ENCODE peak calls at places on chromosomes 11 and 22, in six cellular contexts. One of them, this sample, is unnamed.

GRCh38 chr11:115244758-115245157 is 259.5 kb downstream of the CADM1 start:
- DNase-seq in A172: no peak
- DNase-seq in NAMALWA: no peak
- DNase-seq in stimulated activated CD4-positive, alpha-beta T cell treated with anti-CD3 and anti-CD28 coated beads, Interleukin-12 subunit alpha, Interleukin-12 subunit beta, amount 100 ng/mL, for 4 hours: no peak
- DNase-seq in dermis blood vessel endothelial cell: no peak
- DNase-seq in T-helper 1 cell: no peak
- DNase-seq in this sample: no peak

GRCh38 chr11:57903441-57904123 is 120.1 kb upstream of the OR9Q1 start:
- DNase-seq in A172: peak; percentile 68
- DNase-seq in NAMALWA: no peak
- DNase-seq in stimulated activated CD4-positive, alpha-beta T cell treated with anti-CD3 and anti-CD28 coated beads, Interleukin-12 subunit alpha, Interleukin-12 subunit beta, amount 100 ng/mL, for 4 hours: peak; percentile 4
- DNase-seq in dermis blood vessel endothelial cell: peak; percentile 1
- DNase-seq in T-helper 1 cell: no peak
- DNase-seq in this sample: no peak

GRCh38 chr22:45102896-45103420 is 60.8 kb upstream of the NUP50 start:
- DNase-seq in A172: no peak
- DNase-seq in NAMALWA: no peak
- DNase-seq in stimulated activated CD4-positive, alpha-beta T cell treated with anti-CD3 and anti-CD28 coated beads, Interleukin-12 subunit alpha, Interleukin-12 subunit beta, amount 100 ng/mL, for 4 hours: no peak
- DNase-seq in dermis blood vessel endothelial cell: no peak
- DNase-seq in T-helper 1 cell: no peak
- DNase-seq in this sample: no peak

GRCh38 chr22:46110215-46110614 is 40.1 kb upstream of the PPARA start:
- DNase-seq in A172: no peak
- DNase-seq in NAMALWA: no peak
- DNase-seq in stimulated activated CD4-positive, alpha-beta T cell treated with anti-CD3 and anti-CD28 coated beads, Interleukin-12 subunit alpha, Interleukin-12 subunit beta, amount 100 ng/mL, for 4 hours: no peak
- DNase-seq in dermis blood vessel endothelial cell: no peak
- DNase-seq in T-helper 1 cell: no peak
- DNase-seq in this sample: no peak

GRCh38 chr11:78961186-78961782 is 386.6 kb upstream of the NARS2 start:
- DNase-seq in A172: no peak
- DNase-seq in NAMALWA: no peak
- DNase-seq in stimulated activated CD4-positive, alpha-beta T cell treated with anti-CD3 and anti-CD28 coated beads, Interleukin-12 subunit alpha, Interleukin-12 subunit beta, amount 100 ng/mL, for 4 hours: no peak
- DNase-seq in dermis blood vessel endothelial cell: peak; percentile 27
- DNase-seq in T-helper 1 cell: no peak
- DNase-seq in this sample: peak; percentile 3

GRCh38 chr11:64090811-64091516 is 55.2 kb downstream of the FLRT1 start:
- DNase-seq in A172: no peak
- DNase-seq in NAMALWA: no peak
- DNase-seq in stimulated activated CD4-positive, alpha-beta T cell treated with anti-CD3 and anti-CD28 coated beads, Interleukin-12 subunit alpha, Interleukin-12 subunit beta, amount 100 ng/mL, for 4 hours: no peak
- DNase-seq in dermis blood vessel endothelial cell: no peak
- DNase-seq in T-helper 1 cell: no peak
- DNase-seq in this sample: no peak

GRCh38 chr22:48840112-48840949 is 987.3 kb downstream of the BRD1 start:
- DNase-seq in A172: no peak
- DNase-seq in NAMALWA: no peak
- DNase-seq in stimulated activated CD4-positive, alpha-beta T cell treated with anti-CD3 and anti-CD28 coated beads, Interleukin-12 subunit alpha, Interleukin-12 subunit beta, amount 100 ng/mL, for 4 hours: no peak
- DNase-seq in dermis blood vessel endothelial cell: no peak
- DNase-seq in T-helper 1 cell: peak; percentile 1
- DNase-seq in this sample: no peak

GRCh38 chr11:12137938-12138731 is 27.7 kb downstream of the MICAL2 start:
- DNase-seq in A172: peak; percentile 96
- DNase-seq in NAMALWA: no peak
- DNase-seq in stimulated activated CD4-positive, alpha-beta T cell treated with anti-CD3 and anti-CD28 coated beads, Interleukin-12 subunit alpha, Interleukin-12 subunit beta, amount 100 ng/mL, for 4 hours: no peak
- DNase-seq in dermis blood vessel endothelial cell: peak; percentile 84
- DNase-seq in T-helper 1 cell: no peak
- DNase-seq in this sample: no peak

GRCh38 chr11:128420943-128421342 is 166.4 kb downstream of the ETS1 start:
- DNase-seq in A172: peak; percentile 21
- DNase-seq in NAMALWA: no peak
- DNase-seq in stimulated activated CD4-positive, alpha-beta T cell treated with anti-CD3 and anti-CD28 coated beads, Interleukin-12 subunit alpha, Interleukin-12 subunit beta, amount 100 ng/mL, for 4 hours: no peak
- DNase-seq in dermis blood vessel endothelial cell: no peak
- DNase-seq in T-helper 1 cell: no peak
- DNase-seq in this sample: no peak

GRCh38 chr11:832529-833113 is at the start of gene CD151:
- DNase-seq in A172: peak; percentile 62
- DNase-seq in NAMALWA: peak; percentile 61
- DNase-seq in stimulated activated CD4-positive, alpha-beta T cell treated with anti-CD3 and anti-CD28 coated beads, Interleukin-12 subunit alpha, Interleukin-12 subunit beta, amount 100 ng/mL, for 4 hours: peak; percentile 57
- DNase-seq in dermis blood vessel endothelial cell: peak; percentile 69
- DNase-seq in T-helper 1 cell: no peak
- DNase-seq in this sample: no peak

GRCh38 chr11:75465701-75466531 is 32.9 kb upstream of the KLHL35 start:
- DNase-seq in A172: peak; percentile 31
- DNase-seq in NAMALWA: no peak
- DNase-seq in stimulated activated CD4-positive, alpha-beta T cell treated with anti-CD3 and anti-CD28 coated beads, Interleukin-12 subunit alpha, Interleukin-12 subunit beta, amount 100 ng/mL, for 4 hours: no peak
- DNase-seq in dermis blood vessel endothelial cell: peak; percentile 80
- DNase-seq in T-helper 1 cell: no peak
- DNase-seq in this sample: peak; percentile 58

GRCh38 chr11:64419818-64420485 is 61.0 kb downstream of the RPS6KA4 start:
- DNase-seq in A172: no peak
- DNase-seq in NAMALWA: no peak
- DNase-seq in stimulated activated CD4-positive, alpha-beta T cell treated with anti-CD3 and anti-CD28 coated beads, Interleukin-12 subunit alpha, Interleukin-12 subunit beta, amount 100 ng/mL, for 4 hours: no peak
- DNase-seq in dermis blood vessel endothelial cell: no peak
- DNase-seq in T-helper 1 cell: no peak
- DNase-seq in this sample: no peak

GRCh38 chr11:44928807-44929206 is 21.9 kb downstream of the TP53I11 start:
- DNase-seq in A172: no peak
- DNase-seq in NAMALWA: no peak
- DNase-seq in stimulated activated CD4-positive, alpha-beta T cell treated with anti-CD3 and anti-CD28 coated beads, Interleukin-12 subunit alpha, Interleukin-12 subunit beta, amount 100 ng/mL, for 4 hours: no peak
- DNase-seq in dermis blood vessel endothelial cell: no peak
- DNase-seq in T-helper 1 cell: no peak
- DNase-seq in this sample: no peak

GRCh38 chr22:38834215-38834953 is 9.4 kb downstream of the NPTXR start:
- DNase-seq in A172: no peak
- DNase-seq in NAMALWA: no peak
- DNase-seq in stimulated activated CD4-positive, alpha-beta T cell treated with anti-CD3 and anti-CD28 coated beads, Interleukin-12 subunit alpha, Interleukin-12 subunit beta, amount 100 ng/mL, for 4 hours: no peak
- DNase-seq in dermis blood vessel endothelial cell: no peak
- DNase-seq in T-helper 1 cell: no peak
- DNase-seq in this sample: no peak

GRCh38 chr11:46363455-46363920 is 16.2 kb downstream of the DGKZ start:
- DNase-seq in A172: peak; percentile 96
- DNase-seq in NAMALWA: no peak
- DNase-seq in stimulated activated CD4-positive, alpha-beta T cell treated with anti-CD3 and anti-CD28 coated beads, Interleukin-12 subunit alpha, Interleukin-12 subunit beta, amount 100 ng/mL, for 4 hours: no peak
- DNase-seq in dermis blood vessel endothelial cell: peak; percentile 86
- DNase-seq in T-helper 1 cell: no peak
- DNase-seq in this sample: peak; percentile 93

GRCh38 chr22:39110631-39111561 is 13.9 kb downstream of the APOBEC3H start:
- DNase-seq in A172: no peak
- DNase-seq in NAMALWA: no peak
- DNase-seq in stimulated activated CD4-positive, alpha-beta T cell treated with anti-CD3 and anti-CD28 coated beads, Interleukin-12 subunit alpha, Interleukin-12 subunit beta, amount 100 ng/mL, for 4 hours: no peak
- DNase-seq in dermis blood vessel endothelial cell: no peak
- DNase-seq in T-helper 1 cell: no peak
- DNase-seq in this sample: no peak

GRCh38 chr22:45757068-45757467 is 85.4 kb downstream of the ATXN10 start:
- DNase-seq in A172: no peak
- DNase-seq in NAMALWA: no peak
- DNase-seq in stimulated activated CD4-positive, alpha-beta T cell treated with anti-CD3 and anti-CD28 coated beads, Interleukin-12 subunit alpha, Interleukin-12 subunit beta, amount 100 ng/mL, for 4 hours: no peak
- DNase-seq in dermis blood vessel endothelial cell: no peak
- DNase-seq in T-helper 1 cell: no peak
- DNase-seq in this sample: no peak

GRCh38 chr11:115112779-115113178 is 391.4 kb downstream of the CADM1 start:
- DNase-seq in A172: no peak
- DNase-seq in NAMALWA: no peak
- DNase-seq in stimulated activated CD4-positive, alpha-beta T cell treated with anti-CD3 and anti-CD28 coated beads, Interleukin-12 subunit alpha, Interleukin-12 subunit beta, amount 100 ng/mL, for 4 hours: no peak
- DNase-seq in dermis blood vessel endothelial cell: no peak
- DNase-seq in T-helper 1 cell: no peak
- DNase-seq in this sample: no peak

GRCh38 chr11:65488273-65489058 is 10.4 kb upstream of the MALAT1 start:
- DNase-seq in A172: peak; percentile 68
- DNase-seq in NAMALWA: peak; percentile 65
- DNase-seq in stimulated activated CD4-positive, alpha-beta T cell treated with anti-CD3 and anti-CD28 coated beads, Interleukin-12 subunit alpha, Interleukin-12 subunit beta, amount 100 ng/mL, for 4 hours: no peak
- DNase-seq in dermis blood vessel endothelial cell: peak; percentile 56
- DNase-seq in T-helper 1 cell: no peak
- DNase-seq in this sample: peak; percentile 57

GRCh38 chr11:33701831-33702230 is 1.2 kb upstream of the C11orf91 start:
- DNase-seq in A172: peak; percentile 69
- DNase-seq in NAMALWA: no peak
- DNase-seq in stimulated activated CD4-positive, alpha-beta T cell treated with anti-CD3 and anti-CD28 coated beads, Interleukin-12 subunit alpha, Interleukin-12 subunit beta, amount 100 ng/mL, for 4 hours: no peak
- DNase-seq in dermis blood vessel endothelial cell: peak; percentile 96
- DNase-seq in T-helper 1 cell: no peak
- DNase-seq in this sample: no peak

GRCh38 chr11:65003282-65003681 is 6.5 kb upstream of the BATF2 start:
- DNase-seq in A172: no peak
- DNase-seq in NAMALWA: no peak
- DNase-seq in stimulated activated CD4-positive, alpha-beta T cell treated with anti-CD3 and anti-CD28 coated beads, Interleukin-12 subunit alpha, Interleukin-12 subunit beta, amount 100 ng/mL, for 4 hours: no peak
- DNase-seq in dermis blood vessel endothelial cell: peak; percentile 20
- DNase-seq in T-helper 1 cell: no peak
- DNase-seq in this sample: peak; percentile 7

GRCh38 chr11:803770-804598 is 1.0 kb downstream of the PIDD1 start:
- DNase-seq in A172: no peak
- DNase-seq in NAMALWA: no peak
- DNase-seq in stimulated activated CD4-positive, alpha-beta T cell treated with anti-CD3 and anti-CD28 coated beads, Interleukin-12 subunit alpha, Interleukin-12 subunit beta, amount 100 ng/mL, for 4 hours: no peak
- DNase-seq in dermis blood vessel endothelial cell: no peak
- DNase-seq in T-helper 1 cell: no peak
- DNase-seq in this sample: no peak

GRCh38 chr11:61532136-61533038 is 23.8 kb downstream of the LRRC10B start:
- DNase-seq in A172: peak; percentile 45
- DNase-seq in NAMALWA: peak; percentile 63
- DNase-seq in stimulated activated CD4-positive, alpha-beta T cell treated with anti-CD3 and anti-CD28 coated beads, Interleukin-12 subunit alpha, Interleukin-12 subunit beta, amount 100 ng/mL, for 4 hours: peak; percentile 38
- DNase-seq in dermis blood vessel endothelial cell: peak; percentile 58
- DNase-seq in T-helper 1 cell: no peak
- DNase-seq in this sample: no peak

GRCh38 chr22:39661842-39662676 is 91.5 kb downstream of the CACNA1I start:
- DNase-seq in A172: no peak
- DNase-seq in NAMALWA: no peak
- DNase-seq in stimulated activated CD4-positive, alpha-beta T cell treated with anti-CD3 and anti-CD28 coated beads, Interleukin-12 subunit alpha, Interleukin-12 subunit beta, amount 100 ng/mL, for 4 hours: peak; percentile 70
- DNase-seq in dermis blood vessel endothelial cell: no peak
- DNase-seq in T-helper 1 cell: peak; percentile 80
- DNase-seq in this sample: no peak

GRCh38 chr11:117819096-117820040 is 5.2 kb downstream of the FXYD2 start:
- DNase-seq in A172: peak; percentile 38
- DNase-seq in NAMALWA: peak; percentile 71
- DNase-seq in stimulated activated CD4-positive, alpha-beta T cell treated with anti-CD3 and anti-CD28 coated beads, Interleukin-12 subunit alpha, Interleukin-12 subunit beta, amount 100 ng/mL, for 4 hours: no peak
- DNase-seq in dermis blood vessel endothelial cell: peak; percentile 82
- DNase-seq in T-helper 1 cell: no peak
- DNase-seq in this sample: peak; percentile 72

GRCh38 chr11:67045314-67045713 is 11.3 kb upstream of the RHOD start:
- DNase-seq in A172: peak; percentile 92
- DNase-seq in NAMALWA: no peak
- DNase-seq in stimulated activated CD4-positive, alpha-beta T cell treated with anti-CD3 and anti-CD28 coated beads, Interleukin-12 subunit alpha, Interleukin-12 subunit beta, amount 100 ng/mL, for 4 hours: no peak
- DNase-seq in dermis blood vessel endothelial cell: peak; percentile 57
- DNase-seq in T-helper 1 cell: no peak
- DNase-seq in this sample: no peak

GRCh38 chr11:10407749-10408472 is 47.2 kb upstream of the AMPD3 start:
- DNase-seq in A172: no peak
- DNase-seq in NAMALWA: no peak
- DNase-seq in stimulated activated CD4-positive, alpha-beta T cell treated with anti-CD3 and anti-CD28 coated beads, Interleukin-12 subunit alpha, Interleukin-12 subunit beta, amount 100 ng/mL, for 4 hours: no peak
- DNase-seq in dermis blood vessel endothelial cell: no peak
- DNase-seq in T-helper 1 cell: no peak
- DNase-seq in this sample: no peak

GRCh38 chr11:27218498-27219038 is 144.4 kb downstream of the CCDC34 start:
- DNase-seq in A172: peak; percentile 86
- DNase-seq in NAMALWA: no peak
- DNase-seq in stimulated activated CD4-positive, alpha-beta T cell treated with anti-CD3 and anti-CD28 coated beads, Interleukin-12 subunit alpha, Interleukin-12 subunit beta, amount 100 ng/mL, for 4 hours: no peak
- DNase-seq in dermis blood vessel endothelial cell: no peak
- DNase-seq in T-helper 1 cell: no peak
- DNase-seq in this sample: no peak

GRCh38 chr11:129434641-129435498 is 59.2 kb downstream of the BARX2 start:
- DNase-seq in A172: peak; percentile 32
- DNase-seq in NAMALWA: no peak
- DNase-seq in stimulated activated CD4-positive, alpha-beta T cell treated with anti-CD3 and anti-CD28 coated beads, Interleukin-12 subunit alpha, Interleukin-12 subunit beta, amount 100 ng/mL, for 4 hours: no peak
- DNase-seq in dermis blood vessel endothelial cell: no peak
- DNase-seq in T-helper 1 cell: no peak
- DNase-seq in this sample: no peak

GRCh38 chr11:2693851-2694261 is 5.9 kb downstream of the KCNQ1OT1 start:
- DNase-seq in A172: no peak
- DNase-seq in NAMALWA: no peak
- DNase-seq in stimulated activated CD4-positive, alpha-beta T cell treated with anti-CD3 and anti-CD28 coated beads, Interleukin-12 subunit alpha, Interleukin-12 subunit beta, amount 100 ng/mL, for 4 hours: no peak
- DNase-seq in dermis blood vessel endothelial cell: no peak
- DNase-seq in T-helper 1 cell: peak; percentile 2
- DNase-seq in this sample: no peak

GRCh38 chr22:44313385-44314006 is 745 bp upstream of the SHISAL1 start:
- DNase-seq in A172: no peak
- DNase-seq in NAMALWA: no peak
- DNase-seq in stimulated activated CD4-positive, alpha-beta T cell treated with anti-CD3 and anti-CD28 coated beads, Interleukin-12 subunit alpha, Interleukin-12 subunit beta, amount 100 ng/mL, for 4 hours: no peak
- DNase-seq in dermis blood vessel endothelial cell: no peak
- DNase-seq in T-helper 1 cell: no peak
- DNase-seq in this sample: no peak

GRCh38 chr11:35165416-35166368 is 26.7 kb downstream of the CD44 start:
- DNase-seq in A172: peak; percentile 70
- DNase-seq in NAMALWA: no peak
- DNase-seq in stimulated activated CD4-positive, alpha-beta T cell treated with anti-CD3 and anti-CD28 coated beads, Interleukin-12 subunit alpha, Interleukin-12 subunit beta, amount 100 ng/mL, for 4 hours: peak; percentile 59
- DNase-seq in dermis blood vessel endothelial cell: peak; percentile 58
- DNase-seq in T-helper 1 cell: peak; percentile 84
- DNase-seq in this sample: no peak

This sample was measured in dermis microvascular lymphatic vessel endothelial cell.